ENCODE peak calls at places on chromosomes 13 and 19, in ten cellular contexts. U, O, J, V, H, W, R, L, C and P are unnamed samples. For H3K36me3, the result is how much of the 10 kb centered on the place peaks cover.

GRCh38 chr13:112779856-112780604 is 90.2 kb downstream of the ATP11A start:
- DNase-seq in H (no peak), L (no peak), V (no peak), O (no peak), J (no peak), R (peak), W (no peak), C (no peak), U (no peak), P (no peak)

GRCh38 chr13:94674609-94675348 is 37.6 kb downstream of the SOX21 start:
- DNase-seq in H (peak), U (no peak), W (peak), L (peak), R (peak), O (no peak), C (no peak), V (peak), J (no peak), P (peak)

GRCh38 chr19:8146877-8147575 is 2.4 kb downstream of the FBN3 start:
- DNase-seq in W (no peak), R (no peak), H (no peak), L (no peak), V (no peak), U (no peak), J (no peak), O (no peak), C (no peak), P (no peak)

GRCh38 chr13:41547253-41548000 is 90.1 kb downstream of the RGCC start:
- DNase-seq in H (no peak), W (no peak), J (no peak), V (peak), L (no peak), C (peak), O (no peak), R (no peak), U (peak), P (no peak)

GRCh38 chr13:102770435-102770834 is 3.2 kb downstream of the TEX30 start:
- DNase-seq in O (no peak), H (no peak), V (no peak), L (peak), U (no peak), R (no peak), C (no peak), J (no peak), W (no peak), P (no peak)

GRCh38 chr13:64305246-64305645 is 2889.6 kb upstream of the PCDH20 start:
- DNase-seq in W (peak), U (no peak), C (no peak), J (no peak), L (no peak), O (no peak), H (no peak), R (no peak), V (no peak), P (no peak)

GRCh38 chr19:33456845-33457220 is 64.8 kb downstream of the PEPD start:
- DNase-seq in W (no peak), R (no peak), O (peak), U (no peak), L (no peak), V (no peak), J (no peak), H (no peak), C (no peak), P (no peak)

GRCh38 chr13:75461314-75461713 is 20.7 kb downstream of the TBC1D4 start:
- DNase-seq in C (no peak), R (no peak), U (no peak), W (no peak), J (no peak), L (no peak), H (no peak), V (no peak), O (no peak), P (no peak)

GRCh38 chr13:51997641-51998330 is 13.5 kb downstream of the ATP7B start:
- DNase-seq in O (no peak), L (peak), W (no peak), J (no peak), V (peak), R (peak), H (no peak), U (no peak), C (no peak), P (no peak)

GRCh38 chr13:37029617-37030016 is 29.0 kb downstream of the EXOSC8 start:
- DNase-seq in L (no peak), V (no peak), W (peak), O (no peak), C (no peak), R (no peak), J (no peak), H (no peak), U (no peak), P (no peak)

GRCh38 chr19:41616785-41617621 is 9.9 kb downstream of the CEACAM4 start:
- DNase-seq in R (no peak), O (no peak), U (no peak), W (peak), J (no peak), V (no peak), C (no peak), H (no peak), L (peak), P (peak)

GRCh38 chr13:110636701-110637201 is 21.4 kb downstream of the NAXD start:
- DNase-seq in C (no peak), R (no peak), H (no peak), U (no peak), O (no peak), L (no peak), J (no peak), W (no peak), V (no peak), P (no peak)

GRCh38 chr19:33317522-33317921 is 15.2 kb upstream of the CEBPA start:
- DNase-seq in V (no peak), R (no peak), L (no peak), J (no peak), U (no peak), C (no peak), W (no peak), O (no peak), H (no peak), P (no peak)

GRCh38 chr19:36049080-36049698 is 4.9 kb downstream of the THAP8 start:
- DNase-seq in L (no peak), H (no peak), R (no peak), J (no peak), W (no peak), O (no peak), U (no peak), V (no peak), C (no peak), P (peak)

DNA sequence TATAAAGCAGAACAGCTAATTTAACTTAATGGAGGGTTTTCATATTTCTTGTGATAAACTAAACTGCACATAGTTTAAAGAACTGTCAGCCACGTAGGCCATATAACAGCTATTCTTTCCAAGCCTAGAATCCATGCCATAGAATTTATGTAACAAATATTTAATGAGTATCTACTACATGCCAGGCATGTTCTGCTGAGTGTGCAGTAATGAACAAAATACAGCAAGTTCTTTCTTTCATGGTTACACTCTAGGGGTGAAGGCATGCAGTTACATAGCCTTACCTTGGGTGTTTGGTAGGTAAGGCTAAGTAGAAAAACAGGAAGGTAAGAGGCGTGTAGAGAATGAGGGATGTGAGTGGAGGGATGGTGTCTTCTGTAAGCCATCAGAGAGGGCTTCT is 4.6 kb downstream of the URI1 start:
- DNase-seq in C (no peak), H (no peak), W (no peak), J (no peak), R (no peak), V (no peak), L (no peak), O (no peak), U (no peak), P (no peak)
- H3K4me3 ChIP-seq in C (no peak), H (no peak), W (no peak), J (no peak), R (no peak), V (no peak), L (no peak), O (no peak), U (no peak), P (no peak)

DNA sequence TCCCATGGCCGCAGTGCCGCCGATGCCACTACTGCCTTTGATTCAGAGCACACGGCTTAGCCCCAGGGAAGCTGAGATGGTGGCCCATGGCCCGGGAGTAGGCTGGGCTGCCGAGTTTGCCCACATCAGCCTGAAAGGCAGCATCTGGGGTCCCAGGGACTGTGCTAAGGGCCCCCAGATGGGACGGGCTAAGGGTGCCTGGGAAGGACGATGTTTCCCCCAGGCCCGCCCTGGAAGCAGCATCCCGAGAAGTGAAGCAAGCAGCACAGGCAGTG is 22.5 kb downstream of the MAP2K2 start:
- DNase-seq in C (no peak), O (no peak), W (no peak), H (no peak), U (no peak), J (no peak), V (no peak), R (no peak), L (no peak), P (no peak)
- H3K36me3 ChIP-seq in C (half or more), O (under half), W (half or more), H (under half), U (under half), J (half or more), V (under half), R (half or more), L (under half), P (under half)

GRCh38 chr19:43634068-43634467 is 5.6 kb downstream of the CADM4 start:
- DNase-seq in J (no peak), H (no peak), R (no peak), W (no peak), O (no peak), V (no peak), C (no peak), L (no peak), U (no peak), P (no peak)

GRCh38 chr19:43634877-43635560 is 4.6 kb downstream of the CADM4 start:
- DNase-seq in R (no peak), V (peak), C (no peak), O (no peak), J (no peak), U (no peak), L (peak), H (no peak), W (peak), P (no peak)

GRCh38 chr19:43633520-43633919 is 6.1 kb downstream of the CADM4 start:
- DNase-seq in O (no peak), V (no peak), J (no peak), L (no peak), W (no peak), C (no peak), H (no peak), U (no peak), R (no peak), P (no peak)

GRCh38 chr19:43636121-43636683 is 3.4 kb downstream of the CADM4 start:
- DNase-seq in O (no peak), H (no peak), V (peak), C (no peak), J (no peak), W (no peak), L (no peak), U (no peak), R (no peak), P (no peak)

DNA sequence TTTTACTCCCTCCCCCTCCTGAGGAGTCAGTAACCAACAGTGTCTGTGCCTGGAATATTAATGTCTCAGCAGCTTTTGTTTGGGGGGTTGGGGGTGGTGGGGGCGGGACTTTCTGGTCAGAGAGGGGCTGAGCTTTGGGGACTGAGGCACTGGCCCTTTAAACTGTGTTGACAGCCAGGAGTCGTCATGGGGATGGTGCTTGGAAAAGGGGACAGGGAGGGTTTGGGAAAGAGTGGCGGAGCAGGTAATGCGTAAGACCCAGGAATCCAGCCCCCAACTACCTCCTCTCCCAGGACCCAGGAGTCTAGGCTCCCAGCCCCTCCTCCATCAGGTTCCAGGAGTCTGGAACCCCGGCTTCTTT is 5.2 kb downstream of the CADM4 start:
- DNase-seq in U (no peak), H (no peak), V (no peak), C (no peak), W (no peak), J (no peak), O (no peak), L (no peak), R (no peak), P (no peak)
- H3K4me3 ChIP-seq in U (no peak), H (no peak), V (no peak), C (no peak), W (no peak), J (no peak), O (no peak), L (no peak), R (no peak), P (no peak)

GRCh38 chr19:3651684-3652083 is 25.1 kb upstream of the CACTIN start:
- DNase-seq in O (no peak), H (no peak), V (no peak), U (no peak), J (no peak), W (no peak), R (no peak), C (no peak), L (no peak), P (no peak)

GRCh38 chr19:3652422-3652821 is 25.8 kb upstream of the CACTIN start:
- DNase-seq in U (no peak), O (no peak), C (no peak), W (no peak), L (no peak), J (no peak), V (no peak), H (no peak), R (no peak), P (no peak)

GRCh38 chr19:3655402-3656072 is 28.9 kb upstream of the CACTIN start:
- DNase-seq in H (no peak), J (no peak), O (no peak), L (peak), V (no peak), R (peak), C (no peak), U (peak), W (peak), P (peak)

GRCh38 chr19:3653865-3654513 is 27.4 kb upstream of the CACTIN start:
- DNase-seq in L (no peak), W (no peak), H (no peak), J (no peak), U (no peak), V (no peak), O (no peak), R (no peak), C (no peak), P (no peak)

GRCh38 chr19:3653081-3653795 is 26.6 kb upstream of the CACTIN start:
- DNase-seq in C (no peak), O (no peak), U (no peak), V (no peak), J (no peak), W (no peak), R (no peak), L (no peak), H (no peak), P (no peak)
- H3K36me3 ChIP-seq in C (half or more), O (under half), U (under half), V (under half), J (half or more), W (under half), R (half or more), L (under half), H (under half), P (under half)

DNA sequence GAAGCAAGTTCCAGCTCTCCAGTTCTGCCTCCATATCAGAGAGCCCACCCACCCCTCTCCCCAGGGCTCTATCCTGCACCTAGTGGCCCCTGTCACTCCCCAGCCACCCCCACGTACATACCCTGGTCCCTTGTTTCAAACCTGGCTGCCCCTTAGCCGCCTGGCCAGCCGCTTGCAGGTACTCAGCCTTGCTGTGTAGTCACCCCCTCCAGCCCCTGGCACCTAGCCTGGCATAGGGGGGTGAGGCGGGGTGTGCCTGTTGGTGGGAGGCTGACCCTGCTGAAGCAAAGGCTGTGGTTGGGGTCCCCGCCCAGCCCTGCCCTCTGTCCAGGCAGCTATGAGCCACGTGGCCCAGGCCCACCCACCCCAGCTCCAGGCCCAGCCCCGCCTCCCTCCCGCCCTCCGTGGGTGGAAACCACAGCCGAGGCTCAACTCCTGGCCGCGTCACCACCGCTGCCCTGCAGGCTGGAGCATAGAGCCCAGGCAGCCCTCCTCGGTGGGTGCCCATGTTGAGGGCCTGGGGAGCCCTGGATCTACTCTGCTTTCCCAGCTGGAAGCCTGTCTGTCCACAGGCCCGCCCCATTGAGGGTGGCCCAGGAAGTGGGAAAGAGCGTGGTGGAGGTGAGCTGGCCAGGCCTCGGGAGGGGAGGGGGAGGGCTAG is 30.8 kb downstream of the PAK4 start:
- DNase-seq in W (peak), L (no peak), J (no peak), R (peak), H (no peak), U (no peak), O (peak), C (no peak), V (peak), P (no peak)
- H3K4me3 ChIP-seq in W (peak), L (no peak), J (no peak), R (no peak), H (no peak), U (no peak), O (peak), C (no peak), V (no peak), P (no peak)

GRCh38 chr19:17562097-17562496 is 6.6 kb downstream of the COLGALT1 start:
- DNase-seq in W (no peak), V (no peak), H (no peak), O (no peak), J (no peak), C (no peak), L (no peak), R (no peak), U (no peak), P (no peak)
- H3K36me3 ChIP-seq in W (half or more), V (under half), H (under half), O (under half), J (under half), C (half or more), L (under half), R (under half), U (under half), P (half or more)

GRCh38 chr19:48646912-48647216 is 877 bp upstream of the CA11 start:
- DNase-seq in R (no peak), H (no peak), W (no peak), L (no peak), C (no peak), O (no peak), V (no peak), U (no peak), J (no peak), P (no peak)
- H3K4me3 ChIP-seq in R (no peak), H (no peak), W (no peak), L (no peak), C (no peak), O (no peak), V (no peak), U (no peak), J (peak), P (no peak)